ENCODE peak calls at places on chromosomes 6 and 20, in seven cellular contexts. U, O, W, S, R, A and V are unnamed samples.

GRCh38 chr20:2986466-2986865 is 57.0 kb upstream of the GNRH2 start:
- DNase-seq in R (no peak), A (no peak), O (no peak), U (no peak), W (peak), S (no peak), V (peak)

GRCh38 chr6:63975685-63976084 is 340.1 kb downstream of the PHF3 start:
- DNase-seq in U (no peak), O (no peak), A (no peak), W (no peak), S (no peak), R (no peak), V (peak)

GRCh38 chr20:24095753-24096152 is 107.2 kb upstream of the GGTLC1 start:
- DNase-seq in W (no peak), A (no peak), R (peak), O (no peak), U (no peak), S (no peak), V (no peak)

GRCh38 chr6:16338577-16339262 is 100.3 kb downstream of the GMPR start:
- DNase-seq in U (peak), S (peak), A (peak), R (peak), O (peak), W (peak), V (peak)

GRCh38 chr6:16471222-16471784 is 232.9 kb downstream of the GMPR start:
- DNase-seq in R (no peak), O (no peak), W (no peak), U (no peak), S (peak), A (no peak), V (peak)

GRCh38 chr6:130183271-130184222 is 39.2 kb downstream of the SAMD3 start:
- DNase-seq in W (no peak), S (no peak), R (no peak), U (no peak), A (no peak), O (no peak), V (no peak)

GRCh38 chr6:26045046-26045938 is 41.9 kb upstream of the HFE start:
- DNase-seq in U (peak), W (peak), R (peak), A (peak), S (peak), O (no peak), V (peak)

GRCh38 chr6:34583461-34583860 is 27.3 kb upstream of the SPDEF start:
- DNase-seq in S (no peak), R (no peak), A (no peak), O (no peak), W (no peak), U (no peak), V (no peak)

GRCh38 chr6:8499540-8499939 is 64.2 kb upstream of the SLC35B3 start:
- DNase-seq in R (no peak), W (no peak), S (no peak), U (no peak), A (no peak), O (no peak), V (no peak)

GRCh38 chr6:119323478-119323877 is 26.1 kb downstream of the MAN1A1 start:
- DNase-seq in R (no peak), W (no peak), A (no peak), U (no peak), O (no peak), S (peak), V (no peak)

GRCh38 chr6:152378154-152378553 is 259.0 kb downstream of the SYNE1 start:
- DNase-seq in U (no peak), O (no peak), W (peak), A (no peak), R (no peak), S (peak), V (peak)

GRCh38 chr6:1601616-1602355 is 7.9 kb upstream of the FOXC1 start:
- DNase-seq in O (no peak), S (no peak), R (no peak), A (no peak), U (no peak), W (no peak), V (no peak)

GRCh38 chr6:109925060-109925459 is 53.1 kb upstream of the GPR6 start:
- DNase-seq in W (no peak), S (no peak), U (no peak), O (peak), R (peak), A (no peak), V (peak)

GRCh38 chr6:4804095-4804494 is 27.9 kb downstream of the CDYL start:
- DNase-seq in U (no peak), A (no peak), S (peak), R (no peak), O (no peak), W (peak), V (peak)

GRCh38 chr6:153032255-153032882 is 29.9 kb upstream of the MTRF1L start:
- DNase-seq in W (peak), S (peak), U (no peak), R (no peak), A (no peak), O (peak), V (peak)

GRCh38 chr6:80541186-80541585 is 434.7 kb downstream of the BCKDHB start:
- DNase-seq in U (no peak), O (no peak), R (no peak), S (peak), A (no peak), W (peak), V (no peak)

GRCh38 chr6:13026557-13026956 is 301.8 kb downstream of the TBC1D7 start:
- DNase-seq in R (no peak), A (no peak), W (no peak), O (no peak), U (no peak), S (no peak), V (no peak)

DNA sequence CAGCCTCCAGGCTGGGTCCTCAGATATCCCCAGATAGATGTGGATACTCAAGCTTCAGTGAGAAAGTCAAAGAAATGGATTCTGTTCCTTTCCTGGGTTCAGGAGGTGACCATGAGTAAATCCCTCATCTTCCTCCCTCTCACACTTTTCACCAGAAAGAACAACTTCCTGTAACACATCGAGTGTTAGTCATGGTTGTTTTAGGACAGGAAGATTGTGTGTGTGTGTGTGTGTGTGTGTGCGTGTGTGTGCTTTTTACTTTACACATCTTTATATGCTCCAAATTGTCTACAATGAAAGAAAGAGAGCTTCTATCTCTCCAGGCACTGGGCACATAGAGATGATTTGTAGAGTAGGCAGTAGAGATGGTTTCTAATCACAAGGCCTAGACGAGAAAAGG is 139.9 kb downstream of the TBXT start:
- DNase-seq in A (no peak), U (no peak), R (no peak), O (no peak), W (peak), S (peak), V (no peak)
- H3K4me3 ChIP-seq in A (no peak), U (no peak), R (no peak), O (no peak), W (no peak), S (no peak), V (no peak)

GRCh38 chr6:43575772-43576551 is at the start of the genes POLH and XPO5:
- DNase-seq in O (peak), S (peak), R (peak), A (peak), W (peak), U (peak), V (peak)
- TF ChIP-seq CTCF in O (peak), S (no peak), R (no peak), A (no peak), W (no peak), U (no peak), V (peak)

DNA sequence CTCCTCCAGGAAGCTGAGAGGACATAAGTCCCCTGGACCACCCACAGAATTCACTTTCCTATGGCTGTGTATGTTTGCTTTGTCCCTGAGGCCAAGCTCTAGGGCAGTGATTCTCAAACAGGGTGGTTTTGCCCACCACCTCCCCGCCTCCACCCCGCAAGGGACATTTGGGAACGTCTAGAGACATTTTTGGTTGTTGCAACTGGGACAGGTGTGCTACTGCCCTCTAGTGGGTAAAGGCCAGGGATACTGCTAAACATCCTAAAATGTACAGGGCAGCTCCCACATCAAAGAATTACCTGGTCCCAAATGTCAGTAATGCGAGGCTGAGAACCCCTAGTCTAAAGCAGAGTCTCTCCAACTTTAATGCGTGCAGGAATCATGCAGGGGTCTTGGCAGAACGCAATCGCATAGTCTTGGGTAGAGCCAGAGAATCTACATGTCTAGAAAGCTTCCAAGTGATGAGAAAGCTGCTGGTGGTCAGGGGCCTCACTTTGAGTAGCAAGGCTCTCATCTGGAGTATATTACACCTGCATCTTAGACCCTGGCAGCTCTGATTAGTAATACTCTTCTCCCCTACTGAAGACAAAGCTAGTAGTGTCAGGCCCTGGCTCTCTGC is 5.1 kb downstream of the KCNS1 start:
- DNase-seq in U (no peak), A (no peak), R (no peak), W (peak), S (no peak), O (no peak), V (peak)
- H3K4me3 ChIP-seq in U (no peak), A (no peak), R (no peak), W (no peak), S (no peak), O (no peak), V (no peak)

GRCh38 chr6:14280766-14281293 is 163.3 kb downstream of the CD83 start:
- DNase-seq in R (no peak), U (no peak), W (no peak), A (no peak), S (no peak), O (no peak), V (no peak)
- TF ChIP-seq CTCF in R (no peak), U (peak), W (no peak), A (no peak), S (no peak), O (no peak), V (no peak)

GRCh38 chr6:43852350-43852864 is 82.4 kb downstream of the VEGFA start:
- DNase-seq in W (no peak), R (no peak), S (no peak), A (no peak), U (no peak), O (no peak), V (peak)
- H3K4me3 ChIP-seq in W (no peak), R (no peak), S (no peak), A (no peak), U (no peak), O (no peak), V (no peak)

GRCh38 chr20:46400253-46400652 is 6.2 kb downstream of the ELMO2 start:
- DNase-seq in A (peak), R (no peak), S (peak), U (no peak), W (peak), O (peak), V (peak)
- TF ChIP-seq CTCF in A (peak), R (no peak), S (no peak), U (no peak), W (peak), O (no peak), V (no peak)

DNA sequence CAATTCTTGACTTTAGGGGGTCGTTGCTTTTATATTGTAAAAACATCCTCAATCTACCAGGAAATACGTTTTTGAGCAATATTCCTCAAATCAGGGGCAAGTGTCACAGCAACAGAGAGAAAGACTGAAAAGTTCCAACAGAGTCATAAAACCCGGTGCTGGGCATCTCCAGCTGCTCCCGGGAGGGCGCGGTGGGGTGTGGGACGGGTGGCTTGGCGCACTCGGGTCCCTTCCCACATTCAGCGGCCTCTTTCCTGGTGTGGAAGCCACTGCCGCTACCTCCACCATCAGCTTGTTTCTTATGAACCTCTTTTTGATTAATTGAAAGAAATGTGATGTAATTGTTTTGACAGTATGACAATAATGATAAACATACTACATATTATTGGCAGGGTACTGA is 98.2 kb downstream of the IRF4 start:
- DNase-seq in U (no peak), O (no peak), S (no peak), R (no peak), W (no peak), A (no peak), V (no peak)
- H3K4me3 ChIP-seq in U (no peak), O (no peak), S (no peak), R (no peak), W (no peak), A (no peak), V (no peak)

DNA sequence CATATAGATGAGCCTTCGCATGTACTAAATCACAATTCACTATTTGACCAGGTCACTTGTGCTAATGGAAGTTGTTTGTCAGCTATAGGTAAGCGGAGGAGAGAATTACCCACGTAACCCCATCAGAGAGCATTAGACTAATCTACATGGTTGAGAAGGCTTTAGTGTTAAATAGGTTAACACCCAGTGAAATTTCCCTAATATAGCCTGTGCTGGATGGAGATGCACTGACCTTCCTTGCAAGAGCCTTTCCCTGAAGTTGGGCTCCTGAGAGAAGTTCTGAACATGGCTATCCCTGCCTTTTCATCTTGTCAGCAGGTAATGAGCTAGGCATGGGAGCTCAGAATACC is 78.1 kb downstream of the TNFAIP3 start:
- DNase-seq in A (no peak), U (no peak), S (no peak), R (no peak), W (no peak), O (no peak), V (no peak)
- TF ChIP-seq CTCF in A (no peak), U (no peak), S (no peak), R (no peak), W (no peak), O (no peak), V (no peak)